ENCODE peak calls at places on chromosomes 1 and 21, in nine cellular contexts. Z, A, R, P, B, J, H, N and E are unnamed samples.

GRCh38 chr21:45971487-45972352 is 9.8 kb upstream of the COL6A1 start:
- DNase-seq in Z (no peak), R (no peak), A (peak; percentile 85), P (no peak), N (no peak), J (no peak), H (no peak), B (peak; percentile 28), E (no peak)

GRCh38 chr1:21162740-21163464 is 13.8 kb downstream of the EIF4G3 start:
- DNase-seq in H (no peak), B (no peak), P (no peak), J (no peak), Z (no peak), A (no peak), R (no peak), N (no peak), E (no peak)

GRCh38 chr1:64043328-64043727 is 160.1 kb upstream of the UBE2U start:
- DNase-seq in A (no peak), B (no peak), N (no peak), J (no peak), P (no peak), Z (no peak), R (no peak), H (no peak), E (no peak)

GRCh38 chr1:201559679-201560162 is 20.8 kb downstream of the NAV1 start:
- DNase-seq in A (peak; percentile 92), H (peak; percentile 70), Z (peak; percentile 80), P (peak; percentile 32), N (peak; percentile 83), B (peak; percentile 80), J (peak; percentile 78), R (peak; percentile 80), E (peak; percentile 71)

GRCh38 chr1:10835423-10836421 is 39.3 kb upstream of the CASZ1 start:
- DNase-seq in Z (peak; percentile 18), A (no peak), R (peak; percentile 49), N (peak; percentile 93), H (peak; percentile 93), J (no peak), B (no peak), P (no peak), E (peak; percentile 52)

GRCh38 chr1:233281711-233282581 is 13.6 kb downstream of the PCNX2 start:
- DNase-seq in H (no peak), Z (peak; percentile 38), A (no peak), R (no peak), B (no peak), P (no peak), N (no peak), J (no peak), E (peak; percentile 16)

GRCh38 chr21:28932717-28933116 is 60.0 kb downstream of the LTN1 start:
- DNase-seq in R (no peak), Z (no peak), B (no peak), A (no peak), N (no peak), P (no peak), H (no peak), J (no peak), E (no peak)

GRCh38 chr1:39107891-39108290 is 81.7 kb downstream of the NDUFS5 start:
- DNase-seq in B (no peak), R (no peak), H (no peak), Z (no peak), P (no peak), N (no peak), A (no peak), J (no peak), E (no peak)

GRCh38 chr1:218164930-218165686 is 120.0 kb upstream of the RRP15 start:
- DNase-seq in J (peak; percentile 19), P (no peak), B (no peak), N (peak; percentile 61), A (peak; percentile 74), R (no peak), H (peak; percentile 59), Z (peak; percentile 10), E (peak; percentile 61)

GRCh38 chr1:107877092-107877491 is 87.9 kb downstream of the VAV3 start:
- DNase-seq in J (no peak), B (no peak), N (no peak), A (no peak), H (no peak), P (no peak), R (peak; percentile 80), Z (no peak), E (no peak)

GRCh38 chr1:76961181-76961580 is 93.9 kb downstream of the ST6GALNAC5 start:
- DNase-seq in B (no peak), R (peak; percentile 15), N (no peak), P (no peak), J (no peak), H (no peak), A (no peak), Z (no peak), E (no peak)

GRCh38 chr1:43870306-43870705 is 63.3 kb upstream of the ARTN start:
- DNase-seq in Z (no peak), H (no peak), A (no peak), J (no peak), R (no peak), P (no peak), B (no peak), N (no peak), E (no peak)

GRCh38 chr1:93349231-93350135 is 3.8 kb downstream of the DR1 start:
- DNase-seq in N (no peak), P (no peak), J (no peak), B (no peak), H (no peak), A (no peak), Z (no peak), R (peak; percentile 52), E (peak; percentile 25)

GRCh38 chr1:167221126-167221803 is 579 bp downstream of the POU2F1 start:
- DNase-seq in B (peak; percentile 14), J (no peak), Z (peak; percentile 26), R (peak; percentile 42), N (peak; percentile 73), A (no peak), H (peak; percentile 25), P (peak; percentile 6), E (no peak)

GRCh38 chr1:202235856-202236837 is 42.5 kb downstream of the LGR6 start:
- DNase-seq in R (peak; percentile 97), B (peak; percentile 64), N (peak; percentile 71), A (peak; percentile 92), P (peak; percentile 43), J (peak; percentile 85), Z (peak; percentile 86), H (peak; percentile 69), E (peak; percentile 90)

GRCh38 chr1:165408518-165408917 is 36.4 kb downstream of the RXRG start:
- DNase-seq in R (peak; percentile 52), J (peak; percentile 17), N (peak; percentile 67), P (no peak), Z (peak; percentile 39), H (peak; percentile 46), B (peak; percentile 31), A (no peak), E (peak; percentile 71)

GRCh38 chr1:19505694-19506457 is 20.5 kb upstream of the CAPZB start:
- DNase-seq in R (no peak), N (no peak), Z (no peak), A (no peak), H (no peak), P (no peak), J (no peak), B (peak; percentile 25), E (no peak)

GRCh38 chr1:172815740-172816139 is 156.8 kb downstream of the FASLG start:
- DNase-seq in J (no peak), A (no peak), H (no peak), R (peak; percentile 46), B (no peak), P (no peak), Z (no peak), N (no peak), E (no peak)

GRCh38 chr1:68490046-68490651 is 6.7 kb downstream of the DEPDC1 start:
- DNase-seq in Z (no peak), N (no peak), A (no peak), R (peak; percentile 9), J (no peak), P (no peak), B (no peak), H (no peak), E (no peak)

GRCh38 chr21:29365636-29366305 is 67.0 kb downstream of the BACH1 start:
- DNase-seq in J (no peak), N (no peak), H (no peak), R (no peak), A (no peak), Z (no peak), B (no peak), P (no peak), E (no peak)

GRCh38 chr1:75188892-75189291 is 54.7 kb downstream of the LHX8 start:
- DNase-seq in J (no peak), N (no peak), R (no peak), H (no peak), Z (no peak), B (no peak), A (no peak), P (no peak), E (no peak)

GRCh38 chr1:90614872-90615271 is 102.2 kb downstream of the BARHL2 start:
- DNase-seq in P (no peak), J (no peak), Z (no peak), H (no peak), N (no peak), R (no peak), A (no peak), B (no peak), E (peak; percentile 10)

GRCh38 chr1:240210026-240210425 is 118.3 kb downstream of the FMN2 start:
- DNase-seq in H (no peak), A (no peak), Z (no peak), J (no peak), B (no peak), N (no peak), P (no peak), R (peak; percentile 42), E (peak; percentile 65)

GRCh38 chr1:223763881-223764280 is 51.5 kb downstream of the CAPN2 start:
- DNase-seq in A (no peak), J (no peak), H (no peak), Z (no peak), N (no peak), P (no peak), R (no peak), B (no peak), E (no peak)

GRCh38 chr1:99558539-99558938 is 87.4 kb upstream of the PALMD start:
- DNase-seq in H (no peak), Z (no peak), B (no peak), J (no peak), N (no peak), A (no peak), R (peak; percentile 45), P (no peak), E (peak; percentile 70)

GRCh38 chr1:111197598-111198289 is 2.7 kb downstream of the DENND2D start:
- DNase-seq in P (no peak), H (no peak), N (peak; percentile 47), Z (peak; percentile 70), R (peak; percentile 49), B (no peak), J (no peak), A (no peak), E (peak; percentile 38)

GRCh38 chr1:156945881-156946661 is 25.6 kb downstream of the LRRC71 start:
- DNase-seq in Z (no peak), B (no peak), P (no peak), H (no peak), A (no peak), N (no peak), J (no peak), R (peak; percentile 65), E (peak; percentile 70)

GRCh38 chr1:205434738-205435137 is 12.9 kb upstream of the LEMD1 start:
- DNase-seq in R (no peak), B (no peak), H (peak; percentile 86), J (no peak), A (no peak), P (no peak), N (no peak), Z (no peak), E (no peak)